ENCODE peak calls at places on chromosomes 12 and 14, in seven cellular contexts. O, F, W, I, L, Y and U are unnamed samples.

GRCh38 chr14:81281317-81281716 is 60.6 kb upstream of the GTF2A1 start:
- DNase-seq in O (no peak), F (no peak), W (no peak), I (no peak), L (no peak), Y (no peak), U (no peak)

GRCh38 chr14:91753501-91754128 is 21.7 kb upstream of the CATSPERB start:
- DNase-seq in O (no peak), F (no peak), W (no peak), I (no peak), L (no peak), Y (no peak), U (no peak)

GRCh38 chr12:48038085-48038484 is 33.8 kb upstream of the COL2A1 start:
- DNase-seq in O (no peak), F (no peak), W (no peak), I (no peak), L (no peak), Y (no peak), U (no peak)

GRCh38 chr12:95790025-95790911 is at the start of gene NTN4:
- DNase-seq in O (peak; percentile 28), F (peak; percentile 35), W (peak; percentile 42), I (peak; percentile 87), L (peak; percentile 47), Y (peak; percentile 53), U (peak; percentile 33)

GRCh38 chr12:47021298-47021697 is 58.1 kb upstream of the PCED1B start:
- DNase-seq in O (no peak), F (peak; percentile 47), W (peak; percentile 21), I (no peak), L (peak; percentile 20), Y (no peak), U (peak; percentile 97)

GRCh38 chr12:30026621-30027234 is 243.0 kb upstream of the TMTC1 start:
- DNase-seq in O (no peak), F (no peak), W (no peak), I (no peak), L (no peak), Y (no peak), U (peak; percentile 44)

GRCh38 chr12:20561886-20562285 is 133.2 kb upstream of the SLCO1C1 start:
- DNase-seq in O (no peak), F (no peak), W (no peak), I (no peak), L (no peak), Y (no peak), U (no peak)

GRCh38 chr14:30935445-30935844 is 61.1 kb downstream of the COCH start:
- DNase-seq in O (no peak), F (no peak), W (no peak), I (no peak), L (no peak), Y (no peak), U (peak; percentile 5)

GRCh38 chr14:68675233-68675577 is 117.7 kb downstream of the ZFP36L1 start:
- DNase-seq in O (no peak), F (no peak), W (no peak), I (no peak), L (no peak), Y (no peak), U (peak; percentile 55)

GRCh38 chr12:32290411-32290810 is 108.9 kb upstream of the FGD4 start:
- DNase-seq in O (no peak), F (no peak), W (no peak), I (no peak), L (no peak), Y (no peak), U (peak; percentile 50)

GRCh38 chr12:5085896-5086295 is 42.2 kb downstream of the KCNA5 start:
- DNase-seq in O (no peak), F (no peak), W (no peak), I (no peak), L (no peak), Y (no peak), U (peak; percentile 91)